ENCODE peak calls at places on chromosome 16, in nine cellular contexts. One of them, this sample, is unnamed.

GRCh38 chr16:79690159-79690558 is 89.6 kb upstream of the MAF start:
- DNase-seq in AG04450: no peak
- DNase-seq in left ventricle myocardium inferior: no peak
- DNase-seq in RWPE2: no peak
- DNase-seq in stomach: no peak
- DNase-seq in neural progenitor cell: no peak
- DNase-seq in prostate gland: no peak
- DNase-seq in tibial artery: no peak
- DNase-seq in gastrocnemius medialis: no peak
- DNase-seq in this sample: no peak

GRCh38 chr16:69847643-69848042 is 85.5 kb downstream of the WWP2 start:
- DNase-seq in AG04450: no peak
- DNase-seq in left ventricle myocardium inferior: no peak
- DNase-seq in RWPE2: no peak
- DNase-seq in stomach: no peak
- DNase-seq in neural progenitor cell: no peak
- DNase-seq in prostate gland: no peak
- DNase-seq in tibial artery: no peak
- DNase-seq in gastrocnemius medialis: no peak
- DNase-seq in this sample: no peak

GRCh38 chr16:68776821-68777485 is 39.9 kb downstream of the CDH1 start:
- DNase-seq in AG04450: no peak
- DNase-seq in left ventricle myocardium inferior: no peak
- DNase-seq in RWPE2: no peak
- DNase-seq in stomach: no peak
- DNase-seq in neural progenitor cell: no peak
- DNase-seq in prostate gland: no peak
- DNase-seq in tibial artery: no peak
- DNase-seq in gastrocnemius medialis: no peak
- DNase-seq in this sample: no peak

GRCh38 chr16:74999208-74999682 is 421 bp downstream of the ZNRF1 start:
- DNase-seq in AG04450: no peak
- DNase-seq in left ventricle myocardium inferior: peak; percentile 34
- DNase-seq in RWPE2: no peak
- DNase-seq in stomach: no peak
- DNase-seq in neural progenitor cell: no peak
- DNase-seq in prostate gland: peak; percentile 10
- DNase-seq in tibial artery: no peak
- DNase-seq in gastrocnemius medialis: no peak
- DNase-seq in this sample: no peak

GRCh38 chr16:29898786-29899515 is 399 bp downstream of the SEZ6L2 start:
- DNase-seq in AG04450: no peak
- DNase-seq in left ventricle myocardium inferior: no peak
- DNase-seq in RWPE2: no peak
- DNase-seq in stomach: peak; percentile 71
- DNase-seq in neural progenitor cell: peak; percentile 80
- DNase-seq in prostate gland: no peak
- DNase-seq in tibial artery: no peak
- DNase-seq in gastrocnemius medialis: no peak
- DNase-seq in this sample: peak; percentile 84

GRCh38 chr16:28063611-28064061 is at the start of gene GSG1L:
- DNase-seq in AG04450: no peak
- DNase-seq in left ventricle myocardium inferior: no peak
- DNase-seq in RWPE2: no peak
- DNase-seq in stomach: no peak
- DNase-seq in neural progenitor cell: peak; percentile 67
- DNase-seq in prostate gland: no peak
- DNase-seq in tibial artery: no peak
- DNase-seq in gastrocnemius medialis: no peak
- DNase-seq in this sample: peak; percentile 44

GRCh38 chr16:65285128-65286120 is 163.6 kb upstream of the CDH11 start:
- DNase-seq in AG04450: no peak
- DNase-seq in left ventricle myocardium inferior: peak; percentile 32
- DNase-seq in RWPE2: no peak
- DNase-seq in stomach: no peak
- DNase-seq in neural progenitor cell: no peak
- DNase-seq in prostate gland: no peak
- DNase-seq in tibial artery: no peak
- DNase-seq in gastrocnemius medialis: no peak
- DNase-seq in this sample: no peak

GRCh38 chr16:29729116-29729521 is 16.7 kb downstream of the C16orf54 start:
- DNase-seq in AG04450: peak; percentile 4
- DNase-seq in left ventricle myocardium inferior: no peak
- DNase-seq in RWPE2: no peak
- DNase-seq in stomach: no peak
- DNase-seq in neural progenitor cell: peak; percentile 71
- DNase-seq in prostate gland: no peak
- DNase-seq in tibial artery: no peak
- DNase-seq in gastrocnemius medialis: no peak
- DNase-seq in this sample: peak; percentile 71

GRCh38 chr16:89370081-89370511 is 120.3 kb downstream of the ANKRD11 start:
- DNase-seq in AG04450: no peak
- DNase-seq in left ventricle myocardium inferior: no peak
- DNase-seq in RWPE2: no peak
- DNase-seq in stomach: no peak
- DNase-seq in neural progenitor cell: no peak
- DNase-seq in prostate gland: no peak
- DNase-seq in tibial artery: no peak
- DNase-seq in gastrocnemius medialis: no peak
- DNase-seq in this sample: no peak

GRCh38 chr16:49635591-49636581 is 220.0 kb downstream of the ZNF423 start:
- DNase-seq in AG04450: no peak
- DNase-seq in left ventricle myocardium inferior: no peak
- DNase-seq in RWPE2: no peak
- DNase-seq in stomach: no peak
- DNase-seq in neural progenitor cell: no peak
- DNase-seq in prostate gland: no peak
- DNase-seq in tibial artery: no peak
- DNase-seq in gastrocnemius medialis: no peak
- DNase-seq in this sample: no peak

GRCh38 chr16:68644715-68645493 is at the start of gene CDH3:
- DNase-seq in AG04450: no peak
- DNase-seq in left ventricle myocardium inferior: no peak
- DNase-seq in RWPE2: peak; percentile 96
- DNase-seq in stomach: peak; percentile 63
- DNase-seq in neural progenitor cell: peak; percentile 78
- DNase-seq in prostate gland: peak; percentile 84
- DNase-seq in tibial artery: no peak
- DNase-seq in gastrocnemius medialis: no peak
- DNase-seq in this sample: no peak

GRCh38 chr16:24729967-24730815 is 740 bp downstream of the TNRC6A start:
- DNase-seq in AG04450: no peak
- DNase-seq in left ventricle myocardium inferior: peak; percentile 44
- DNase-seq in RWPE2: no peak
- DNase-seq in stomach: peak; percentile 33
- DNase-seq in neural progenitor cell: peak; percentile 31
- DNase-seq in prostate gland: peak; percentile 18
- DNase-seq in tibial artery: no peak
- DNase-seq in gastrocnemius medialis: peak; percentile 20
- DNase-seq in this sample: peak; percentile 43

GRCh38 chr16:66930189-66930588 is 4.0 kb downstream of the CIAO2B start:
- DNase-seq in AG04450: no peak
- DNase-seq in left ventricle myocardium inferior: no peak
- DNase-seq in RWPE2: no peak
- DNase-seq in stomach: peak; percentile 55
- DNase-seq in neural progenitor cell: no peak
- DNase-seq in prostate gland: no peak
- DNase-seq in tibial artery: no peak
- DNase-seq in gastrocnemius medialis: no peak
- DNase-seq in this sample: peak; percentile 42

GRCh38 chr16:46743232-46743719 is 4.9 kb downstream of the MYLK3 start:
- DNase-seq in AG04450: no peak
- DNase-seq in left ventricle myocardium inferior: peak; percentile 46
- DNase-seq in RWPE2: no peak
- DNase-seq in stomach: no peak
- DNase-seq in neural progenitor cell: no peak
- DNase-seq in prostate gland: no peak
- DNase-seq in tibial artery: peak; percentile 32
- DNase-seq in gastrocnemius medialis: no peak
- DNase-seq in this sample: no peak

GRCh38 chr16:79997257-79997656 is 396.7 kb upstream of the MAF start:
- DNase-seq in AG04450: peak; percentile 2
- DNase-seq in left ventricle myocardium inferior: no peak
- DNase-seq in RWPE2: no peak
- DNase-seq in stomach: no peak
- DNase-seq in neural progenitor cell: peak; percentile 50
- DNase-seq in prostate gland: no peak
- DNase-seq in tibial artery: no peak
- DNase-seq in gastrocnemius medialis: no peak
- DNase-seq in this sample: peak; percentile 10

GRCh38 chr16:641326-642188 is at the start of gene MCRIP2:
- DNase-seq in AG04450: peak; percentile 41
- DNase-seq in left ventricle myocardium inferior: peak; percentile 89
- DNase-seq in RWPE2: no peak
- DNase-seq in stomach: peak; percentile 92
- DNase-seq in neural progenitor cell: peak; percentile 90
- DNase-seq in prostate gland: peak; percentile 73
- DNase-seq in tibial artery: peak; percentile 76
- DNase-seq in gastrocnemius medialis: peak; percentile 76
- DNase-seq in this sample: peak; percentile 85

GRCh38 chr16:86034421-86034919 is 135.5 kb downstream of the IRF8 start:
- DNase-seq in AG04450: no peak
- DNase-seq in left ventricle myocardium inferior: no peak
- DNase-seq in RWPE2: no peak
- DNase-seq in stomach: no peak
- DNase-seq in neural progenitor cell: no peak
- DNase-seq in prostate gland: no peak
- DNase-seq in tibial artery: peak; percentile 5
- DNase-seq in gastrocnemius medialis: no peak
- DNase-seq in this sample: no peak

GRCh38 chr16:48123104-48123788 is 32.5 kb downstream of the ABCC12 start:
- DNase-seq in AG04450: peak; percentile 96
- DNase-seq in left ventricle myocardium inferior: no peak
- DNase-seq in RWPE2: peak; percentile 94
- DNase-seq in stomach: no peak
- DNase-seq in neural progenitor cell: no peak
- DNase-seq in prostate gland: no peak
- DNase-seq in tibial artery: no peak
- DNase-seq in gastrocnemius medialis: no peak
- DNase-seq in this sample: no peak

GRCh38 chr16:25256821-25257503 is 683 bp downstream of the ZKSCAN2 start:
- DNase-seq in AG04450: no peak
- DNase-seq in left ventricle myocardium inferior: no peak
- DNase-seq in RWPE2: no peak
- DNase-seq in stomach: no peak
- DNase-seq in neural progenitor cell: peak; percentile 45
- DNase-seq in prostate gland: peak; percentile 8
- DNase-seq in tibial artery: no peak
- DNase-seq in gastrocnemius medialis: no peak
- DNase-seq in this sample: peak; percentile 26

GRCh38 chr16:1771072-1771863 is at the start of gene NME3:
- DNase-seq in AG04450: no peak
- DNase-seq in left ventricle myocardium inferior: peak; percentile 86
- DNase-seq in RWPE2: no peak
- DNase-seq in stomach: peak; percentile 81
- DNase-seq in neural progenitor cell: peak; percentile 80
- DNase-seq in prostate gland: peak; percentile 69
- DNase-seq in tibial artery: peak; percentile 81
- DNase-seq in gastrocnemius medialis: no peak
- DNase-seq in this sample: peak; percentile 77

GRCh38 chr16:88549671-88550643 is 20.2 kb upstream of the ZC3H18 start:
- DNase-seq in AG04450: no peak
- DNase-seq in left ventricle myocardium inferior: no peak
- DNase-seq in RWPE2: no peak
- DNase-seq in stomach: no peak
- DNase-seq in neural progenitor cell: no peak
- DNase-seq in prostate gland: no peak
- DNase-seq in tibial artery: no peak
- DNase-seq in gastrocnemius medialis: no peak
- DNase-seq in this sample: no peak

GRCh38 chr16:4136229-4136813 is 20.1 kb upstream of the ADCY9 start:
- DNase-seq in AG04450: no peak
- DNase-seq in left ventricle myocardium inferior: no peak
- DNase-seq in RWPE2: peak; percentile 85
- DNase-seq in stomach: peak; percentile 82
- DNase-seq in neural progenitor cell: no peak
- DNase-seq in prostate gland: peak; percentile 65
- DNase-seq in tibial artery: no peak
- DNase-seq in gastrocnemius medialis: no peak
- DNase-seq in this sample: no peak
- TF ChIP-seq CTCF in AG04450: no peak
- TF ChIP-seq CTCF in left ventricle myocardium inferior: no peak
- TF ChIP-seq CTCF in RWPE2: no peak
- TF ChIP-seq CTCF in stomach: no peak
- TF ChIP-seq CTCF in neural progenitor cell: no peak
- TF ChIP-seq CTCF in prostate gland: no peak
- TF ChIP-seq CTCF in tibial artery: no peak
- TF ChIP-seq CTCF in gastrocnemius medialis: no peak
- TF ChIP-seq CTCF in this sample: no peak

GRCh38 chr16:4011940-4012629 is 104.2 kb downstream of the ADCY9 start:
- DNase-seq in AG04450: no peak
- DNase-seq in left ventricle myocardium inferior: no peak
- DNase-seq in RWPE2: no peak
- DNase-seq in stomach: no peak
- DNase-seq in neural progenitor cell: no peak
- DNase-seq in prostate gland: no peak
- DNase-seq in tibial artery: no peak
- DNase-seq in gastrocnemius medialis: no peak
- DNase-seq in this sample: no peak
- H3K27ac ChIP-seq in AG04450: no peak overlapping the region
- H3K27ac ChIP-seq in left ventricle myocardium inferior: peak overlapping the region; percentile 57
- H3K27ac ChIP-seq in RWPE2: no peak overlapping the region
- H3K27ac ChIP-seq in stomach: no peak overlapping the region
- H3K27ac ChIP-seq in neural progenitor cell: no peak overlapping the region
- H3K27ac ChIP-seq in prostate gland: no peak overlapping the region
- H3K27ac ChIP-seq in tibial artery: no peak overlapping the region
- H3K27ac ChIP-seq in gastrocnemius medialis: no peak overlapping the region
- H3K27ac ChIP-seq in this sample: no peak overlapping the region

DNA sequence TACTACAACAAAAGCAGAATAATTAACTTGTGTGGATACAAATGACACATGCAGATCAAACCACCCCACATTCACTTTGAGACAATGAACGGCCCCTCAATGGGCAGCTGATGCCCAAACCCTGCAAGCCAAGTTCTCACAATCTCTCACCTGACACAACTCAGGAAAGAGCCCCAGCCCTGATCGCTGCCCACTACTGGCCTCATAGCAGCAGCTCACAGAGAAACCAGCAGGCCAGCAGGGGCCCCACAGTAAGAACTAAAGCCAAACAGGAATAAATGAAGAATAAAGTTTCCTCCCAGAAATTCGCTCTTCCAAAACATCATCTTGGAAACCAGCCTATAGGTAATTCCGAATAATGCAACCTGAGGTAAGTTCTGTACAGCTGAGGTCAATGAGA is 7.7 kb downstream of the AKTIP start:
- DNase-seq in AG04450: no peak
- DNase-seq in left ventricle myocardium inferior: no peak
- DNase-seq in RWPE2: no peak
- DNase-seq in stomach: no peak
- DNase-seq in neural progenitor cell: no peak
- DNase-seq in prostate gland: no peak
- DNase-seq in tibial artery: no peak
- DNase-seq in gastrocnemius medialis: no peak
- DNase-seq in this sample: no peak
- TF ChIP-seq CTCF in AG04450: no peak
- TF ChIP-seq CTCF in left ventricle myocardium inferior: no peak
- TF ChIP-seq CTCF in RWPE2: no peak
- TF ChIP-seq CTCF in stomach: no peak
- TF ChIP-seq CTCF in neural progenitor cell: peak; percentile 22
- TF ChIP-seq CTCF in prostate gland: no peak
- TF ChIP-seq CTCF in tibial artery: no peak
- TF ChIP-seq CTCF in gastrocnemius medialis: no peak
- TF ChIP-seq CTCF in this sample: peak; percentile 42

GRCh38 chr16:18804540-18804939 is 3.2 kb upstream of the ARL6IP1 start:
- DNase-seq in AG04450: no peak
- DNase-seq in left ventricle myocardium inferior: no peak
- DNase-seq in RWPE2: no peak
- DNase-seq in stomach: no peak
- DNase-seq in neural progenitor cell: peak; percentile 47
- DNase-seq in prostate gland: no peak
- DNase-seq in tibial artery: no peak
- DNase-seq in gastrocnemius medialis: no peak
- DNase-seq in this sample: peak; percentile 35
- H3K27ac ChIP-seq in AG04450: no peak overlapping the region
- H3K27ac ChIP-seq in left ventricle myocardium inferior: peak overlapping the region; percentile 88
- H3K27ac ChIP-seq in RWPE2: peak overlapping the region; percentile 76
- H3K27ac ChIP-seq in stomach: no peak overlapping the region
- H3K27ac ChIP-seq in neural progenitor cell: peak overlapping the region; percentile 10
- H3K27ac ChIP-seq in prostate gland: no peak overlapping the region
- H3K27ac ChIP-seq in tibial artery: peak overlapping the region; percentile 14
- H3K27ac ChIP-seq in gastrocnemius medialis: peak overlapping the region; percentile 94
- H3K27ac ChIP-seq in this sample: peak overlapping the region; percentile 36

This sample was measured in WERI-Rb-1.